ENCODE peak calls at places on chromosome 15, in seven cellular contexts. U is mesenchymal stem cell, P is neuronal stem cell, H is mesendoderm, G is H9, B is H1, C is trophoblast cell. R is an unnamed sample.

GRCh38 chr15:79834496-79834895 is 62.3 kb downstream of the MTHFS start:
- DNase-seq in C (no peak), G (no peak), U (no peak), P (no peak), H (no peak), B (no peak), R (no peak)

GRCh38 chr15:39555885-39556284 is 25.0 kb upstream of the THBS1 start:
- DNase-seq in C (no peak), B (no peak), P (no peak), U (no peak), H (peak; percentile 39), G (no peak), R (peak; percentile 20)

GRCh38 chr15:43493687-43494472 is 924 bp upstream of the TP53BP1 start:
- DNase-seq in U (no peak), P (no peak), G (no peak), C (no peak), H (peak; percentile 40), B (no peak), R (no peak)

GRCh38 chr15:57327985-57328471 is 48.3 kb upstream of the CGNL1 start:
- DNase-seq in P (no peak), C (peak; percentile 91), G (no peak), B (no peak), H (peak; percentile 58), U (peak; percentile 84), R (peak; percentile 99)

GRCh38 chr15:64753419-64754185 is 21.8 kb downstream of the RBPMS2 start:
- DNase-seq in G (no peak), C (no peak), U (no peak), B (no peak), P (no peak), H (no peak), R (no peak)

GRCh38 chr15:64893481-64894394 is 18.0 kb upstream of the ANKDD1A start:
- DNase-seq in H (peak; percentile 100), C (peak; percentile 64), G (peak; percentile 99), P (peak; percentile 95), B (peak; percentile 96), U (peak; percentile 95), R (peak; percentile 93)

GRCh38 chr15:69225355-69226027 is 65.1 kb downstream of the GLCE start:
- DNase-seq in G (no peak), P (no peak), C (peak; percentile 47), B (no peak), U (peak; percentile 52), H (peak; percentile 37), R (peak; percentile 67)

GRCh38 chr15:56325186-56325585 is 40.0 kb upstream of the TEX9 start:
- DNase-seq in C (peak; percentile 76), U (no peak), H (no peak), P (no peak), B (no peak), G (no peak), R (peak; percentile 33)

GRCh38 chr15:94655249-94655648 is 423.9 kb downstream of the MCTP2 start:
- DNase-seq in C (no peak), P (no peak), G (no peak), U (no peak), H (no peak), B (no peak), R (no peak)

GRCh38 chr15:64222573-64223361 is 59.9 kb upstream of the PPIB start:
- DNase-seq in G (no peak), U (no peak), H (no peak), B (no peak), C (no peak), P (no peak), R (peak; percentile 32)

GRCh38 chr15:100762289-100762688 is 117.3 kb upstream of the ALDH1A3 start:
- DNase-seq in U (no peak), P (no peak), G (no peak), H (no peak), C (no peak), B (no peak), R (no peak)

GRCh38 chr15:77706482-77707244 is 74.0 kb upstream of the LINGO1 start:
- DNase-seq in G (no peak), C (no peak), P (no peak), H (no peak), B (no peak), U (no peak), R (no peak)

GRCh38 chr15:77712438-77712837 is 79.7 kb upstream of the LINGO1 start:
- DNase-seq in P (no peak), C (no peak), G (no peak), H (no peak), B (no peak), U (no peak), R (no peak)

GRCh38 chr15:77710171-77710570 is 77.5 kb upstream of the LINGO1 start:
- DNase-seq in H (no peak), U (no peak), B (no peak), P (no peak), G (no peak), C (no peak), R (no peak)

GRCh38 chr15:77710637-77711036 is 77.9 kb upstream of the LINGO1 start:
- DNase-seq in G (no peak), U (no peak), H (no peak), B (no peak), C (no peak), P (no peak), R (no peak)

DNA sequence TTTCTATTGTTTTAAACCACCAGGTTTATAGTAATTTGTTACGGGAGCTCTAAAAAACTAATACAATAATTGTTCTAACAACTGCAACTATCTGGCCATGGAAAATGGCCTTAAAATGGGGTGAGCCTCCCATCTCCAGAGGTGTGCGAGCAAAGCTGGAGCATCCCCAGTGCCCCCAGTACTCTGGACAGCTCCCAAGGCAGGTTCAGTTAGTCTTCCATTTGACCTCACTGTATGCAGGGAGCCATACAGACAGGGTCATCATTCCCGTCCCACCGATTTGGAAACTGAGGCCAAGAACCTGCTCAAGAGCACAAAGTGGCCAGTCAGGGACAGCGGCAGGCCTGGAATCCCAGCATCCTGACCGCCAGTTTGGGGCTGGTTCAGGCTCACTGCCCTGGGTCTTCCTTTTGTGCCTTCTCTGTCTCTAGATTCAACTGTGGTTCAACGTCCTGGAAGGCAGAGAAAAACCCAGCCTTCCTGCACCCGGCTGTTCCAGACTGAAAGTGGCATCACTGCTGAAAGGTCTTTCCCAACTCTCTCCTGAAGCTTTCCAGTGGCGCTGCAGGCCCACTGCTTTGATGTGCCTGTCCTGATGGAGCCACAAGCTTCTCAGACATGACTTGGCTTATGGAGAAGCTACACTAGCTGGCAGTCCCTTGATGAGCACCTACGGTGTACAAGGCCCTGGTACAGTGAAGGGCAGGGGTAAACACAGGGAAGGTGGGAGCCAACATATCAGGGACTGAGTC is 76.6 kb upstream of the LINGO1 start:
- DNase-seq in C (peak; percentile 16), G (no peak), U (no peak), P (no peak), B (no peak), H (no peak), R (no peak)
- H4K8ac ChIP-seq in C (no peak overlapping the region), G (no peak overlapping the region), U (no peak overlapping the region), P (no peak overlapping the region), B (no peak overlapping the region), H (no peak overlapping the region), R (no peak overlapping the region)

GRCh38 chr15:38455096-38455495 is 1.2 kb downstream of the FAM98B start:
- DNase-seq in C (no peak), B (no peak), G (no peak), U (peak; percentile 37), H (no peak), P (no peak), R (peak; percentile 48)
- H4K8ac ChIP-seq in C (no peak overlapping the region), B (no peak overlapping the region), G (no peak overlapping the region), U (no peak overlapping the region), H (no peak overlapping the region), P (no peak overlapping the region), R (no peak overlapping the region)

GRCh38 chr15:42401544-42402478 is 42.5 kb downstream of the CAPN3 start:
- DNase-seq in B (no peak), U (no peak), P (no peak), G (no peak), H (no peak), C (no peak), R (no peak)
- H4K8ac ChIP-seq in B (no peak overlapping the region), U (no peak overlapping the region), P (no peak overlapping the region), G (no peak overlapping the region), H (no peak overlapping the region), C (no peak overlapping the region), R (no peak overlapping the region)

GRCh38 chr15:59388670-59389069 is 16.0 kb upstream of the MYO1E start:
- DNase-seq in G (no peak), P (no peak), H (no peak), U (peak; percentile 58), B (no peak), C (peak; percentile 71), R (peak; percentile 70)

GRCh38 chr15:59378855-59379254 is 6.2 kb upstream of the MYO1E start:
- DNase-seq in G (no peak), H (no peak), U (no peak), P (no peak), C (no peak), B (no peak), R (no peak)

GRCh38 chr15:59379524-59379923 is 6.9 kb upstream of the MYO1E start:
- DNase-seq in U (no peak), B (no peak), C (no peak), G (no peak), P (no peak), H (no peak), R (no peak)

GRCh38 chr15:59380902-59381610 is 8.4 kb upstream of the MYO1E start:
- DNase-seq in B (no peak), U (peak; percentile 51), H (no peak), C (peak; percentile 92), P (peak; percentile 26), G (no peak), R (no peak)

DNA sequence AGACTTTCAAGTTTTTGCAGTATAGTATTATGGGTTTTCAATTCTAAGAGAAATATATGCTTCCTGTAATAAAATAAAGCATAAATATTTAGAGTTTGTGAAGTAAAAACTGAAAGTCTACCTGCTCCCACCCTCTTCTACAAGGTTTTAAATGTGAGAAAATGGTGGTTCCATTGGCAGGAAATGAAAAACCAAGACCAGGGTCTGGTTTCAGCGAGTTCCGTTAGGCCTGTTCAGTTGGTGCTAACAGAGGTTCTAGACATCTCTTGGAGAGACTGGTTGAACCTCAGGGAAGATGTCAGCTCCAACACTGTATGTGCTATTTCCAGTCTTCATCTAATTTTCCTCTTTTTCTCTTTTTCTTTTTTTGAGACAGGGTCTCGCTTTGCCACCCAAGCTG is 11.8 kb upstream of the MYO1E start:
- DNase-seq in C (no peak), U (no peak), P (no peak), G (no peak), H (no peak), B (no peak), R (no peak)
- H4K8ac ChIP-seq in C (no peak overlapping the region), U (no peak overlapping the region), P (no peak overlapping the region), G (no peak overlapping the region), H (no peak overlapping the region), B (no peak overlapping the region), R (no peak overlapping the region)